ENCODE peak calls at places on chromosomes 6 and 20, in five cellular contexts. One of them, this sample, is unnamed.

GRCh38 chr6:147023581-147023980 is 180.6 kb upstream of the STXBP5 start:
- DNase-seq in A172: no peak
- DNase-seq in neuronal stem cell: no peak
- DNase-seq in EL: peak; percentile 8
- DNase-seq in Panc1: no peak
- DNase-seq in this sample: no peak

GRCh38 chr20:33732166-33732970 is 572 bp downstream of the ZNF341 start:
- DNase-seq in EL: no peak
- DNase-seq in Panc1: no peak
- DNase-seq in A172: no peak
- DNase-seq in neuronal stem cell: no peak
- DNase-seq in this sample: no peak

GRCh38 chr6:45156075-45156474 is 172.1 kb upstream of the RUNX2 start:
- DNase-seq in EL: no peak
- DNase-seq in A172: no peak
- DNase-seq in Panc1: no peak
- DNase-seq in neuronal stem cell: no peak
- DNase-seq in this sample: no peak

GRCh38 chr6:167682125-167682524 is 144.6 kb upstream of the AFDN start:
- DNase-seq in EL: no peak
- DNase-seq in neuronal stem cell: no peak
- DNase-seq in A172: peak; percentile 29
- DNase-seq in Panc1: no peak
- DNase-seq in this sample: no peak

GRCh38 chr20:57957397-57958049 is 247.7 kb upstream of the PMEPA1 start:
- DNase-seq in Panc1: no peak
- DNase-seq in neuronal stem cell: no peak
- DNase-seq in EL: peak; percentile 84
- DNase-seq in A172: peak; percentile 74
- DNase-seq in this sample: no peak

GRCh38 chr6:129929433-129929832 is 68.3 kb upstream of the TMEM244 start:
- DNase-seq in Panc1: no peak
- DNase-seq in EL: peak; percentile 70
- DNase-seq in neuronal stem cell: no peak
- DNase-seq in A172: peak; percentile 46
- DNase-seq in this sample: no peak

GRCh38 chr20:57653546-57653900 is 33.3 kb upstream of the ZBP1 start:
- DNase-seq in EL: no peak
- DNase-seq in Panc1: no peak
- DNase-seq in A172: no peak
- DNase-seq in neuronal stem cell: no peak
- DNase-seq in this sample: no peak

GRCh38 chr6:142728910-142729481 is 216.0 kb downstream of the HIVEP2 start:
- DNase-seq in Panc1: no peak
- DNase-seq in A172: peak; percentile 21
- DNase-seq in neuronal stem cell: no peak
- DNase-seq in EL: peak; percentile 79
- DNase-seq in this sample: no peak

GRCh38 chr6:158019416-158019815 is 37.8 kb downstream of the SYNJ2 start:
- DNase-seq in EL: no peak
- DNase-seq in A172: no peak
- DNase-seq in Panc1: no peak
- DNase-seq in neuronal stem cell: no peak
- DNase-seq in this sample: no peak

GRCh38 chr6:5025911-5026819 is 22.3 kb upstream of the RPP40 start:
- DNase-seq in EL: peak; percentile 54
- DNase-seq in Panc1: no peak
- DNase-seq in A172: no peak
- DNase-seq in neuronal stem cell: peak; percentile 58
- DNase-seq in this sample: no peak

GRCh38 chr20:35991142-35991771 is 22.9 kb downstream of the CNBD2 start:
- DNase-seq in A172: no peak
- DNase-seq in neuronal stem cell: no peak
- DNase-seq in EL: peak; percentile 34
- DNase-seq in Panc1: no peak
- DNase-seq in this sample: peak; percentile 24

GRCh38 chr6:165910184-165910583 is 247.1 kb upstream of the PDE10A start:
- DNase-seq in EL: no peak
- DNase-seq in neuronal stem cell: no peak
- DNase-seq in A172: peak; percentile 51
- DNase-seq in Panc1: no peak
- DNase-seq in this sample: no peak

GRCh38 chr6:125165256-125165655 is 11.7 kb downstream of the TPD52L1 start:
- DNase-seq in Panc1: no peak
- DNase-seq in neuronal stem cell: no peak
- DNase-seq in A172: peak; percentile 19
- DNase-seq in EL: no peak
- DNase-seq in this sample: no peak

GRCh38 chr6:41367700-41368099 is 32.3 kb downstream of the NCR2 start:
- DNase-seq in neuronal stem cell: peak; percentile 67
- DNase-seq in EL: peak; percentile 53
- DNase-seq in A172: peak; percentile 63
- DNase-seq in Panc1: no peak
- DNase-seq in this sample: peak; percentile 63

GRCh38 chr6:12343440-12344162 is 53.4 kb downstream of the EDN1 start:
- DNase-seq in Panc1: no peak
- DNase-seq in EL: peak; percentile 35
- DNase-seq in A172: no peak
- DNase-seq in neuronal stem cell: no peak
- DNase-seq in this sample: peak; percentile 16

GRCh38 chr20:44465001-44465560 is 10.6 kb upstream of the TTPAL start:
- DNase-seq in EL: no peak
- DNase-seq in neuronal stem cell: no peak
- DNase-seq in Panc1: no peak
- DNase-seq in A172: no peak
- DNase-seq in this sample: no peak

GRCh38 chr20:52924411-52925271 is 47.5 kb upstream of the TSHZ2 start:
- DNase-seq in Panc1: no peak
- DNase-seq in neuronal stem cell: no peak
- DNase-seq in EL: no peak
- DNase-seq in A172: no peak
- DNase-seq in this sample: no peak

GRCh38 chr20:60026010-60026409 is 67.8 kb downstream of the CDH26 start:
- DNase-seq in neuronal stem cell: no peak
- DNase-seq in Panc1: no peak
- DNase-seq in EL: no peak
- DNase-seq in A172: no peak
- DNase-seq in this sample: no peak

GRCh38 chr6:115544765-115545409 is 515.8 kb downstream of the FRK start:
- DNase-seq in Panc1: no peak
- DNase-seq in neuronal stem cell: no peak
- DNase-seq in A172: peak; percentile 36
- DNase-seq in EL: no peak
- DNase-seq in this sample: no peak

GRCh38 chr6:13038315-13039261 is 289.7 kb downstream of the TBC1D7 start:
- DNase-seq in EL: no peak
- DNase-seq in Panc1: no peak
- DNase-seq in neuronal stem cell: no peak
- DNase-seq in A172: no peak
- DNase-seq in this sample: no peak

GRCh38 chr6:112027942-112028674 is 25.8 kb upstream of the CCN6 start:
- DNase-seq in A172: peak; percentile 33
- DNase-seq in Panc1: no peak
- DNase-seq in EL: peak; percentile 37
- DNase-seq in neuronal stem cell: no peak
- DNase-seq in this sample: no peak

GRCh38 chr6:105601541-105602174 is 198.8 kb upstream of the PREP start:
- DNase-seq in Panc1: no peak
- DNase-seq in EL: peak; percentile 98
- DNase-seq in neuronal stem cell: no peak
- DNase-seq in A172: peak; percentile 92
- DNase-seq in this sample: peak; percentile 99

GRCh38 chr6:118985123-118985830 is 50.3 kb upstream of the MCM9 start:
- DNase-seq in EL: no peak
- DNase-seq in A172: no peak
- DNase-seq in Panc1: no peak
- DNase-seq in neuronal stem cell: no peak
- DNase-seq in this sample: no peak

GRCh38 chr6:87763276-87763675 is 61.2 kb upstream of the AKIRIN2 start:
- DNase-seq in EL: no peak
- DNase-seq in A172: no peak
- DNase-seq in neuronal stem cell: no peak
- DNase-seq in Panc1: no peak
- DNase-seq in this sample: no peak

GRCh38 chr6:24960991-24961475 is 25.3 kb upstream of the RIPOR2 start:
- DNase-seq in neuronal stem cell: no peak
- DNase-seq in A172: peak; percentile 18
- DNase-seq in Panc1: no peak
- DNase-seq in EL: no peak
- DNase-seq in this sample: no peak